ENCODE peak calls at places on chromosome 14, in six cellular contexts. B is lung, Z is mucosa of descending colon, O is psoas muscle, D is adrenal gland, M is A549. P is an unnamed sample.

GRCh38 chr14:92653162-92653651 is 95.2 kb downstream of the LGMN start:
- DNase-seq in B (no peak), Z (no peak), O (no peak), D (no peak), M (no peak), P (no peak)

GRCh38 chr14:43043851-43044250 is 1437.2 kb downstream of the LRFN5 start:
- DNase-seq in B (no peak), Z (no peak), O (no peak), D (no peak), M (no peak), P (no peak)

GRCh38 chr14:74747237-74747636 is 15.9 kb upstream of the YLPM1 start:
- DNase-seq in B (no peak), Z (no peak), O (no peak), D (no peak), M (no peak), P (no peak)

GRCh38 chr14:73944432-73945158 is 5.3 kb downstream of the FAM161B start:
- DNase-seq in B (no peak), Z (peak; percentile 37), O (no peak), D (peak; percentile 57), M (no peak), P (no peak)

GRCh38 chr14:76993743-76994142 is 34.8 kb downstream of the IRF2BPL start:
- DNase-seq in B (no peak), Z (no peak), O (no peak), D (no peak), M (no peak), P (no peak)

GRCh38 chr14:60339571-60339970 is 90.5 kb downstream of the PPM1A start:
- DNase-seq in B (no peak), Z (no peak), O (no peak), D (no peak), M (no peak), P (no peak)

GRCh38 chr14:85414142-85414541 is 115.8 kb upstream of the FLRT2 start:
- DNase-seq in B (no peak), Z (no peak), O (no peak), D (no peak), M (no peak), P (no peak)

GRCh38 chr14:96139169-96139568 is 65.5 kb upstream of the BDKRB2 start:
- DNase-seq in B (no peak), Z (no peak), O (no peak), D (no peak), M (no peak), P (no peak)

GRCh38 chr14:37583358-37584210 is 11.5 kb downstream of the FOXA1 start:
- DNase-seq in B (no peak), Z (peak; percentile 59), O (no peak), D (no peak), M (no peak), P (no peak)

GRCh38 chr14:32345311-32345771 is 16.2 kb downstream of the AKAP6 start:
- DNase-seq in B (no peak), Z (peak; percentile 16), O (no peak), D (no peak), M (no peak), P (no peak)

GRCh38 chr14:105092912-105093425 is 27.7 kb upstream of the GPR132 start:
- DNase-seq in B (peak; percentile 64), Z (peak; percentile 66), O (peak; percentile 68), D (peak; percentile 63), M (peak; percentile 77), P (peak; percentile 85)

GRCh38 chr14:76765461-76765931 is 4.2 kb downstream of the VASH1 start:
- DNase-seq in B (peak; percentile 26), Z (no peak), O (no peak), D (peak; percentile 15), M (no peak), P (no peak)

GRCh38 chr14:52325126-52325525 is 11.0 kb downstream of the PTGER2 start:
- DNase-seq in B (no peak), Z (no peak), O (no peak), D (no peak), M (no peak), P (no peak)

GRCh38 chr14:82122678-82123077 is 589.0 kb upstream of the SEL1L start:
- DNase-seq in B (no peak), Z (no peak), O (no peak), D (no peak), M (no peak), P (no peak)

GRCh38 chr14:76917158-76917596 is 91.0 kb downstream of the LRRC74A start:
- DNase-seq in B (peak; percentile 41), Z (peak; percentile 87), O (peak; percentile 51), D (peak; percentile 77), M (peak; percentile 89), P (peak; percentile 87)

GRCh38 chr14:105419305-105420091 is at the start of gene MTA1:
- DNase-seq in B (no peak), Z (peak; percentile 54), O (peak; percentile 63), D (no peak), M (no peak), P (peak; percentile 24)

GRCh38 chr14:87133073-87133815 is 859.7 kb downstream of the GALC start:
- DNase-seq in B (no peak), Z (no peak), O (peak; percentile 44), D (no peak), M (no peak), P (peak; percentile 91)

GRCh38 chr14:88750413-88750812 is 42.3 kb downstream of the EML5 start:
- DNase-seq in B (no peak), Z (no peak), O (no peak), D (no peak), M (no peak), P (no peak)

GRCh38 chr14:36975834-36976233 is 196.6 kb downstream of the SLC25A21 start:
- DNase-seq in B (no peak), Z (no peak), O (no peak), D (no peak), M (no peak), P (no peak)

GRCh38 chr14:30283822-30284446 is 275.0 kb upstream of the G2E3 start:
- DNase-seq in B (no peak), Z (peak; percentile 52), O (no peak), D (peak; percentile 41), M (peak; percentile 17), P (peak; percentile 75)

GRCh38 chr14:61925732-61926445 is 163.7 kb downstream of the SNAPC1 start:
- DNase-seq in B (no peak), Z (no peak), O (no peak), D (no peak), M (no peak), P (peak; percentile 46)

GRCh38 chr14:97692084-97692483 is 894.9 kb downstream of the VRK1 start:
- DNase-seq in B (no peak), Z (no peak), O (no peak), D (no peak), M (no peak), P (no peak)

GRCh38 chr14:105315941-105316562 is 1.5 kb downstream of the PACS2 start:
- DNase-seq in B (no peak), Z (no peak), O (no peak), D (no peak), M (no peak), P (peak; percentile 40)

GRCh38 chr14:73422515-73422914 is 35.8 kb downstream of the NUMB start:
- DNase-seq in B (no peak), Z (peak; percentile 38), O (no peak), D (no peak), M (no peak), P (no peak)

GRCh38 chr14:90587252-90587910 is 190.6 kb downstream of the CALM1 start:
- DNase-seq in B (no peak), Z (no peak), O (no peak), D (no peak), M (no peak), P (no peak)

GRCh38 chr14:32662234-32662633 is 276.4 kb upstream of the NPAS3 start:
- DNase-seq in B (no peak), Z (no peak), O (no peak), D (no peak), M (no peak), P (peak; percentile 46)

GRCh38 chr14:78968249-78968648 is 798.1 kb downstream of the NRXN3 start:
- DNase-seq in B (no peak), Z (no peak), O (no peak), D (no peak), M (no peak), P (no peak)

GRCh38 chr14:92692822-92693226 is 55.6 kb downstream of the LGMN start:
- DNase-seq in B (peak; percentile 82), Z (peak; percentile 80), O (peak; percentile 46), D (peak; percentile 86), M (no peak), P (no peak)

GRCh38 chr14:73180385-73180805 is 44.1 kb downstream of the PSEN1 start:
- DNase-seq in B (no peak), Z (no peak), O (no peak), D (no peak), M (no peak), P (peak; percentile 81)

GRCh38 chr14:50783542-50783941 is 47.4 kb downstream of the NIN start:
- DNase-seq in B (no peak), Z (no peak), O (no peak), D (no peak), M (no peak), P (no peak)
- TF ChIP-seq CTCF in B (no peak), Z (no peak), O (no peak), D (no peak), M (no peak), P (no peak)

GRCh38 chr14:21379338-21379737 is 4.5 kb downstream of the SUPT16H start:
- DNase-seq in B (no peak), Z (no peak), O (no peak), D (no peak), M (no peak), P (no peak)

GRCh38 chr14:21384494-21384851 is 654 bp upstream of the SUPT16H start:
- DNase-seq in B (no peak), Z (no peak), O (no peak), D (no peak), M (no peak), P (no peak)

GRCh38 chr14:21383848-21384493 is at the start of gene SUPT16H:
- DNase-seq in B (peak; percentile 97), Z (peak; percentile 97), O (peak; percentile 96), D (peak; percentile 96), M (peak; percentile 80), P (peak; percentile 97)

GRCh38 chr14:21382886-21383847 is 652 bp downstream of the SUPT16H start:
- DNase-seq in B (peak; percentile 42), Z (peak; percentile 46), O (peak; percentile 44), D (peak; percentile 60), M (peak; percentile 44), P (peak; percentile 32)

DNA sequence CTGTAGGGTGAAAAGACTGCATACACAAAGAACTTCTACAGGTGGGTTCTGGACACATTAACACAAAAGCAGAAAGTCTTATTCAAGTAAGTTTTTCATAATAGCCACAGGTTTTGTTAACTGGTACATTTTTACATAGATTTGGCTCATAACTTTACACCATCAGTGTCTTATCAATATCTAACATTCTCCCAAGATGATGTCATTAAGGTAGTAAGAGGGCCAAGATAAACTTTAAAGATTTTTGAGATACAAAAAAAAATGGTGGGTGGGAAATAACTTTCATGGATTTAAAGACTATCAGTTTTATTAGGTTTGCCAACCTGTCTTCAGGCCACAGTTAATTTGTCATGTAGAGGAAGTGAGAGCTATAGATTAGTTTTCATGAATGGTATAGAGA is 1.7 kb downstream of the SUPT16H start:
- DNase-seq in B (no peak), Z (no peak), O (no peak), D (no peak), M (no peak), P (no peak)
- H3K4me3 ChIP-seq in B (no peak overlapping the region), Z (no peak overlapping the region), O (peak overlapping the region; percentile 82), D (no peak overlapping the region), M (peak overlapping the region; percentile 71), P (peak overlapping the region; percentile 97)

GRCh38 chr14:68715032-68715924 is 77.6 kb downstream of the ZFP36L1 start:
- DNase-seq in B (no peak), Z (no peak), O (no peak), D (no peak), M (no peak), P (peak; percentile 38)
- TF ChIP-seq CTCF in B (no peak), Z (no peak), O (no peak), D (no peak), M (no peak), P (no peak)

GRCh38 chr14:65281991-65282908 is 130.3 kb upstream of the FUT8 start:
- DNase-seq in B (no peak), Z (no peak), O (no peak), D (no peak), M (no peak), P (peak; percentile 86)
- H3K4me3 ChIP-seq in B (no peak overlapping the region), Z (no peak overlapping the region), O (peak overlapping the region; percentile 21), D (no peak overlapping the region), M (no peak overlapping the region), P (peak overlapping the region; percentile 20)